ENCODE peak calls at places on chromosomes 11 and 22, in seven cellular contexts. W is breast epithelium, B is transverse colon, I is upper lobe of left lung, U is HCT116, E is stomach, C is spleen. H is an unnamed sample.
A peak's percentile ranks its signal among the peaks of the same experiment; 100 is the strongest.

GRCh38 chr11:46659908-46660307 is 40.5 kb downstream of the ARHGAP1 start:
- DNase-seq in I (no peak), B (no peak), C (no peak), E (no peak), W (no peak), U (no peak), H (no peak)

GRCh38 chr11:36186340-36186739 is 102.9 kb downstream of the COMMD9 start:
- DNase-seq in I (no peak), C (no peak), W (no peak), E (no peak), U (no peak), B (no peak), H (peak; percentile 42)

GRCh38 chr11:124115782-124116616 is 749 bp downstream of the VWA5A start:
- DNase-seq in B (peak; percentile 43), C (peak; percentile 79), W (no peak), E (peak; percentile 28), I (peak; percentile 56), U (no peak), H (no peak)

GRCh38 chr11:6205366-6205765 is at the start of gene C11orf42:
- DNase-seq in B (no peak), W (no peak), U (no peak), I (no peak), E (no peak), C (no peak), H (no peak)

GRCh38 chr11:76615950-76616349 is 54.6 kb downstream of the LRRC32 start:
- DNase-seq in W (no peak), U (no peak), E (peak; percentile 83), C (peak; percentile 58), I (no peak), B (peak; percentile 79), H (peak; percentile 43)

GRCh38 chr22:19880786-19881569 is 26.3 kb upstream of the GNB1L start:
- DNase-seq in W (no peak), B (no peak), E (no peak), U (peak; percentile 41), I (no peak), C (peak; percentile 68), H (no peak)

GRCh38 chr22:22248878-22249277 is 4.3 kb downstream of the VPREB1 start:
- DNase-seq in B (no peak), C (no peak), E (no peak), W (no peak), I (no peak), U (no peak), H (no peak)

GRCh38 chr22:20211997-20212753 is 55.9 kb downstream of the RTN4R start:
- DNase-seq in I (peak; percentile 90), U (peak; percentile 56), C (no peak), E (peak; percentile 89), B (peak; percentile 57), W (no peak), H (no peak)

GRCh38 chr22:31062566-31063230 is 18.4 kb upstream of the SMTN start:
- DNase-seq in W (no peak), I (no peak), B (no peak), C (no peak), U (no peak), E (no peak), H (no peak)

GRCh38 chr11:87120937-87121336 is 83.2 kb downstream of the TMEM135 start:
- DNase-seq in C (no peak), I (no peak), E (no peak), B (no peak), W (no peak), U (no peak), H (no peak)

GRCh38 chr22:23079240-23079768 is 9.0 kb downstream of the GNAZ start:
- DNase-seq in C (no peak), W (no peak), B (no peak), U (no peak), E (no peak), I (no peak), H (no peak)

GRCh38 chr22:50074056-50074455 is 11.2 kb downstream of the MLC1 start:
- DNase-seq in E (no peak), I (peak; percentile 56), W (no peak), U (no peak), C (peak; percentile 36), B (no peak), H (no peak)

GRCh38 chr11:35288817-35289541 is 130.4 kb downstream of the SLC1A2 start:
- DNase-seq in C (no peak), E (no peak), W (no peak), U (no peak), I (no peak), B (no peak), H (no peak)

GRCh38 chr11:2214527-2215229 is 43.1 kb upstream of the TH start:
- DNase-seq in B (no peak), U (no peak), W (peak; percentile 27), E (no peak), C (peak; percentile 51), I (peak; percentile 69), H (no peak)

GRCh38 chr11:133163463-133164419 is 368.6 kb downstream of the OPCML start:
- DNase-seq in C (no peak), W (no peak), I (no peak), E (no peak), B (no peak), U (no peak), H (peak; percentile 20)

GRCh38 chr22:36874309-36874696 is 13.5 kb downstream of the NCF4 start:
- DNase-seq in I (no peak), B (no peak), E (no peak), C (no peak), U (no peak), W (no peak), H (no peak)

GRCh38 chr11:132024587-132025295 is 654.3 kb downstream of the NTM start:
- DNase-seq in I (no peak), E (no peak), W (no peak), U (no peak), C (no peak), B (no peak), H (no peak)

GRCh38 chr11:130451261-130452019 is 3.0 kb downstream of the ADAMTS15 start:
- DNase-seq in C (no peak), W (no peak), B (no peak), I (no peak), E (peak; percentile 63), U (no peak), H (no peak)

GRCh38 chr22:47795477-47796127 is 1033.2 kb downstream of the TBC1D22A start:
- DNase-seq in B (no peak), U (no peak), C (peak; percentile 46), E (no peak), I (no peak), W (peak; percentile 39), H (no peak)

GRCh38 chr11:77175021-77175842 is 47.2 kb downstream of the MYO7A start:
- DNase-seq in U (no peak), W (no peak), C (no peak), E (no peak), B (no peak), I (peak; percentile 66), H (no peak)

GRCh38 chr22:40400173-40400572 is 29.8 kb downstream of the SGSM3 start:
- DNase-seq in W (no peak), I (no peak), C (peak; percentile 93), E (peak; percentile 52), U (no peak), B (peak; percentile 42), H (no peak)

GRCh38 chr22:41565403-41566054 is 4.7 kb downstream of the CSDC2 start:
- DNase-seq in U (peak; percentile 61), W (no peak), E (no peak), I (no peak), C (no peak), B (peak; percentile 27), H (no peak)

GRCh38 chr22:35312198-35313059 is 12.7 kb downstream of the TOM1 start:
- DNase-seq in B (peak; percentile 67), W (no peak), I (no peak), U (peak; percentile 16), C (peak; percentile 30), E (no peak), H (no peak)

GRCh38 chr22:22666307-22667091 is 22.1 kb downstream of the GGTLC2 start:
- DNase-seq in B (peak; percentile 60), U (no peak), E (peak; percentile 38), C (no peak), W (no peak), I (no peak), H (no peak)

GRCh38 chr11:17475666-17476316 is 854 bp downstream of the ABCC8 start:
- DNase-seq in C (no peak), W (no peak), U (no peak), B (no peak), I (peak; percentile 62), E (no peak), H (no peak)

GRCh38 chr22:44486538-44486937 is 11.5 kb downstream of the RTL6 start:
- DNase-seq in I (peak; percentile 29), E (no peak), W (no peak), U (no peak), C (no peak), B (no peak), H (no peak)

GRCh38 chr11:83073248-83073647 is 1.6 kb upstream of the RAB30 start:
- DNase-seq in E (no peak), U (no peak), W (no peak), C (no peak), B (no peak), I (no peak), H (no peak)
- H3K4me3 ChIP-seq in E (peak overlapping the region; percentile 62), U (peak overlapping the region; percentile 95), W (no peak overlapping the region), C (no peak overlapping the region), B (no peak overlapping the region), I (no peak overlapping the region), H (peak overlapping the region; percentile 90)

GRCh38 chr11:59776210-59777066 is 21.3 kb downstream of the STX3 start:
- DNase-seq in I (no peak), E (no peak), U (peak; percentile 85), W (no peak), B (no peak), C (no peak), H (peak; percentile 29)
- TF ChIP-seq POLR2AphosphoS5 in I (no peak), E (peak; percentile 55), U (peak; percentile 74), W (no peak), B (peak; percentile 74), C (no peak), H (peak; percentile 60)

DNA sequence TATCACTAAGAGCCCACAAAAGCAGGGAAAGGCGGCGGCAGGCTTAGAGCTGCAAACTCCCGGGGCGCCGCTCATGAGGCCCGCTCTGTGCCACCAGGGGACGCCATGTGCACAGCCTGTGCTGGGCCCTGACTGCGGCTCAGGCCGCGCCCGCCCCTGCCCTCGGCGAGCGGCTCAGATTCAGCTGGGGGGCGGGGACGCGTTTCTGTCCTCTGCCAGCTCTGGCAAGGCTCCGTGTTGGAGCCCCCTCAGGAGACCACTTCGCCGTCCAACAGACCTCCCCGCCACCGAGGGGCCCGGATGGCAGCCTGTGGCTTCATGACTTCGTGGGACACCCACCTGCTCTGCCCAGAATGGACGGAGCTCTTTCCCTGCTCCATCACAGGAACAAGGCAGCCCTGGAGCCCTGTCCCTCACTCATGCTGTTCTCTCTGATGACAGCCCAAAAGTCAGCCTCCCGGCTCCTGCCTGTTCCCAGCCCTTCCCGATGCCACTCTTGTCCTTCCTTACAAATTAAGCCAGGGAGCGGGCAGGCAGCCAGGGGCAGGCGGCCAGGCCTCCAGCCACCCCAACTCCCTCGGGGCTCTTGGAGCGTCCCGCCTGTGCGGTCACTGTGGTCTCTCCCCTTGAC is 69.1 kb downstream of the NAT10 start:
- DNase-seq in C (peak; percentile 95), B (peak; percentile 86), E (peak; percentile 86), U (peak; percentile 45), W (peak; percentile 81), I (peak; percentile 94), H (peak; percentile 83)
- TF ChIP-seq CTCF in C (peak; percentile 75), B (peak; percentile 94), E (no peak), U (peak; percentile 97), W (peak; percentile 82), I (peak; percentile 91), H (peak; percentile 97)

DNA sequence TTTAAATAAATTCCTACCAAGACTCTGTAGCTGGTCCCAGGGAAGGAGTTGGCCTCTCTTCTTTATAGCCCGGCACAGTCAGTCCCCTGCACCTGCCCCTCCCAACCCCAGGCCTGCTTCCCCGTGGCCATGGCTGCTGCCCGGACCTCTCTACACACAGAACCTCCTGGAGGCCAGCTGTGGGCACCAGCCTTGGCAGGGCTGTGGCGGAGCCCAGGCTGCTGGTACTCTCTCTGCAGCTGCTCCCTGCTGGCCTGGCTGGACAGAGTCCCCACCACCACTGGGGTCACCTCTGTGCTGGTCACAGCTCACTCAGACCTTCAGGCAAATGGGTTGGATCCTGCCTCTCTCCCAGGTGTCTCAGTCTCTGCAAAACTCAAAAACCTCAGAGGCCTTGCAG is 69.3 kb downstream of the LRP5 start:
- DNase-seq in E (peak; percentile 64), C (no peak), I (no peak), U (no peak), W (no peak), B (no peak), H (no peak)
- H3K4me3 ChIP-seq in E (peak overlapping the region; percentile 27), C (no peak overlapping the region), I (no peak overlapping the region), U (no peak overlapping the region), W (peak overlapping the region; percentile 3), B (no peak overlapping the region), H (no peak overlapping the region)